ENCODE peak calls at places on chromosome 16, in four cellular contexts. O, G, H and N are unnamed samples.

GRCh38 chr16:72991645-72992044 is 56.3 kb downstream of the ZFHX3 start:
- DNase-seq in O (no peak), G (no peak), H (no peak), N (no peak)

GRCh38 chr16:3137267-3137666 is 2.4 kb downstream of the ZNF213 start:
- DNase-seq in O (no peak), G (peak; percentile 61), H (no peak), N (no peak)

GRCh38 chr16:57480754-57481230 is 5.5 kb downstream of the DOK4 start:
- DNase-seq in O (no peak), G (no peak), H (no peak), N (no peak)

GRCh38 chr16:30335598-30336474 is 19.3 kb downstream of the CD2BP2 start:
- DNase-seq in O (peak; percentile 76), G (peak; percentile 70), H (no peak), N (peak; percentile 25)

GRCh38 chr16:49835116-49835880 is 20.6 kb downstream of the ZNF423 start:
- DNase-seq in O (peak; percentile 60), G (no peak), H (no peak), N (no peak)

GRCh38 chr16:57993452-57993851 is 7.0 kb downstream of the ZNF319 start:
- DNase-seq in O (no peak), G (no peak), H (no peak), N (no peak)

GRCh38 chr16:84041421-84041820 is 1.2 kb downstream of the SLC38A8 start:
- DNase-seq in O (no peak), G (no peak), H (no peak), N (no peak)

GRCh38 chr16:66596986-66597848 is 7.3 kb upstream of the CMTM3 start:
- DNase-seq in O (no peak), G (no peak), H (no peak), N (no peak)

GRCh38 chr16:14101415-14101814 is 30.3 kb downstream of the MRTFB start:
- DNase-seq in O (no peak), G (no peak), H (no peak), N (no peak)

GRCh38 chr16:57798953-57799618 is 3.2 kb downstream of the KIFC3 start:
- DNase-seq in O (no peak), G (no peak), H (no peak), N (no peak)

GRCh38 chr16:50478021-50478772 is 70.0 kb upstream of the NKD1 start:
- DNase-seq in O (no peak), G (peak; percentile 56), H (no peak), N (peak; percentile 1)

DNA sequence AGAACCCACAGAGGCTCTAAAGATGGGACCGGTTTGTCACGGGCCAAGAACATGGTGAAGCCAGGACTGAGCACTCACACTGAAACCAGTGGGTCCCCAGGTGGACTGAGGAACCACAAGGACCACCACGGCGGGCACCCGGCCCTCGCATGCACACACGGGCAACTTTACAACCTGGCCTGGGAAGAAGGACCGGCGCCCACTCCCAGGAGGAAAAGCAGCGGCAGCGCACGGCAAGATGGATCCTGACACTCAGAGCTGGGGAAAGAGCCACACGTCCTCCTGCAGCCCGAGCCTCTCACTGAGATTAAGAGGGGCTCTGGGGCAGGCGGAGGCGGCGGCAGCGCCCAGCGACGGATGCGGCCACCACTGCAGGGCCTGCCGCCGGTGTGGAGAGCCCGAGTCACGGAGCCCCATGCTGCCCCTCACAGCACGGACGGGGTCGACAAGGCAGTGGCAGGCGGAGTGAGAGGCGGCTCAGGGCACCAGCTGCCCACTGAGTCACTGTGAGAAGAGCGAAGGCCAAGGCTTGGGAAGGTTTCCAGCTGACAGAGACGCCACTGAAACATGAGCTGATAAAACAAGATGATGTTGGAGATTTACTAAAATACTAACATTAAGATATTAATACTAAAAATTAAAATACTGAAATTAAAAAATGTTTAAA is 118.3 kb downstream of the ANKRD11 start:
- DNase-seq in O (peak; percentile 74), G (no peak), H (no peak), N (no peak)
- H3K4me1 ChIP-seq in O (peaks cover 84% of the 10 kb centered on the region), G (peaks cover 54% of the 10 kb centered on the region), H (peaks cover 4% of the 10 kb centered on the region), N (peaks cover 19% of the 10 kb centered on the region)

GRCh38 chr16:27449434-27450188 is 47.6 kb downstream of the IL21R start:
- DNase-seq in O (no peak), G (no peak), H (no peak), N (no peak)
- H3K4me3 ChIP-seq in O (no peak overlapping the region), G (no peak overlapping the region), H (no peak overlapping the region), N (no peak overlapping the region)

DNA sequence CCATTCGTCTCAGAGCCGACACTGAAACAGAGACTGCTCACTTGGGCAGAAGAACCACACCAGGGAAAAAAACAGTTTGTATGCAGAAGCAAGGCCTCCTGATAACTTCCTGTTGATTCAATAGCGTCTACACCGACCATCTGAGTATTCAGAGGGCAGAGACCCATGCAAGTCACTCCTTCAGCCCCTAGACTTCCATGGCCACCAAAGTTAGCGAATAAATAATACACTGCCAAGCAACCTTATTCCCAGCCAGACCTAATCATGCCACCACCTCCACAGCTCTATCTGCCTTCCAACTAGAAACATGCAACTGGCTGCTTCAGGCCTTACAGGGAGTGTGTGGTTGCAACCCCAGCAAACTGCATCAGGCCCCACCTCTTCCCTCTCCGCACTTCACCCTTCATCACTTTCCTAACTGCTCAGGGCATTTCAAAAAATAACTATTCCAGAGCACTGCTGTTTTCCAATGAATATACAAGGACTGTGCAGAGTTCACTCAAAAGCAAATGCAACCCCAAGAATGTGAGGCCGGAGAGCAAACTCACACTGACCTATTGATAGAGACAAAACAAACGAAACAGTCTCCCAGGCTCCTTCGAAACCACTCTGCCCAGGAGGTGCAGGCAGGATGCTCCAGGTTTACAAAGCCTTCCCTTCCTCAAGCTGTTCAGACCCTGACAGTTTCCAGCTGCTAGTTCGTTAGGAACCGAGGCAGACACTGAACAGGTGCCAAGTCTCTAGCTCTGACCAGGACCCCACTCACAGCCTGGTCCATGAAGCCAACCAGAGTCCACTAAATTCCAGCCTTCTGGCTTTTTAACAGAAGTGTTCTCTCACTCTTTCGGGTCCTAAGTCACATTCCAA is 3.6 kb downstream of the USP7 start:
- DNase-seq in O (no peak), G (no peak), H (no peak), N (no peak)
- H3K4me1 ChIP-seq in O (peaks cover 69% of the 10 kb centered on the region), G (peaks cover 82% of the 10 kb centered on the region), H (peaks cover 16% of the 10 kb centered on the region), N (peaks cover 71% of the 10 kb centered on the region)

GRCh38 chr16:28936784-28937155 is 5.0 kb downstream of the CD19 start:
- DNase-seq in O (no peak), G (no peak), H (no peak), N (no peak)

GRCh38 chr16:28937222-28937876 is 5.6 kb downstream of the CD19 start:
- DNase-seq in O (no peak), G (no peak), H (no peak), N (no peak)

GRCh38 chr16:28938721-28939120 is 7.0 kb downstream of the CD19 start:
- DNase-seq in O (no peak), G (no peak), H (no peak), N (no peak)

GRCh38 chr16:28935333-28935732 is 3.6 kb downstream of the CD19 start:
- DNase-seq in O (no peak), G (no peak), H (no peak), N (no peak)

GRCh38 chr16:28935924-28936783 is 4.4 kb downstream of the CD19 start:
- DNase-seq in O (peak; percentile 94), G (peak; percentile 82), H (peak; percentile 74), N (peak; percentile 56)
- H3K4me3 ChIP-seq in O (peak overlapping the region; percentile 55), G (no peak overlapping the region), H (peak overlapping the region; percentile 10), N (peak overlapping the region; percentile 4)

GRCh38 chr16:70481929-70482536 is 27.6 kb downstream of the FCSK start:
- DNase-seq in O (no peak), G (no peak), H (no peak), N (peak; percentile 66)

GRCh38 chr16:70478912-70479341 is 24.5 kb downstream of the FCSK start:
- DNase-seq in O (no peak), G (no peak), H (no peak), N (no peak)

GRCh38 chr16:70478169-70478568 is 23.8 kb downstream of the FCSK start:
- DNase-seq in O (no peak), G (no peak), H (no peak), N (no peak)

GRCh38 chr16:70482624-70483023 is 28.2 kb downstream of the FCSK start:
- DNase-seq in O (no peak), G (no peak), H (no peak), N (no peak)

GRCh38 chr16:70480127-70481105 is 26.0 kb downstream of the FCSK start:
- DNase-seq in O (no peak), G (no peak), H (no peak), N (no peak)
- H3K4me1 ChIP-seq in O (peaks cover 19% of the 10 kb centered on the region), G (peaks cover 4% of the 10 kb centered on the region), H (peaks cover 3% of the 10 kb centered on the region), N (peaks cover 12% of the 10 kb centered on the region)

DNA sequence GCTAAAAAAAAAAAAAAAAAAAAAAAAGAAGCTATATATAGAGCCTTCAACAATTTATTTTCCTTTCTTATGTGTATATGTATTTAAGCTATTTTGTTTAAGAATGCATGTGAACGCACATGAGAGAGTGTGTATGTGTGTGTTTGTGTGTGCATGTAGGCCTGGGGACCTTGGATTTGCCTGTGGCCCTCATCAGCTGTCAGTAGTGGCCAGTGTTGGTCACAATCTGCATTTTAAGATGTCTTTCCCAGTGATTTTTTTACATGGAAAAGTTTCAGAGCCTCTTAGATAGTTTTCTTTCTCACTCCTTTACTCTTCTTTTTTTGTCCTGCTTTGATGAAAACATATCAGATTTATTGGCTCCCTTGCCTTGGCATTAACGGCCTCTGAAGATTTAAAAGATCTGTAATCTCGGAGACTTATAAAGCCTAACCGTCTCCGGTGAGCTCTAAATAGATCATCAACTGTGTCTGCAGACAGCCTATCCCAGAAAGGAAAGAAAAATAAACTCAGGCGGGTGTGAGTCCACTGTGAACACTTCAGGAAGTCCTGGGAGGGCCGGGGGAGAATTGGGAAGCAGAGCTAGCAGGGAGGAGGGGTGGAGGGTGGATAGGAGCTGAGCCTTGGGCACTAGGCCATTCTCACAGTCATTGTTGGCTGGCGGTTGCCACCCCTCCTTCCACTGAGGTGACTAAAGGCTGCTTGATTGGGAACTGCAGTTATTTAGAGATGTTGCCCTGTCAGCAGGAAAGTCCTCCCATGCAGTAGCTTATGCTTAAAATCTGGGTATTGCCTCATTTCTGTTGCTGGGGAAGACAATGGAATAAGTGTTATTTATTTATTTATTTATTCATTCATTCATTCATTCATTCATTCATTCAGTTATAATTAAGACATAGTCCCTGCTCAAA is 86.8 kb downstream of the WWP2 start:
- DNase-seq in O (peak; percentile 92), G (peak; percentile 93), H (no peak), N (peak; percentile 80)
- H3K4me3 ChIP-seq in O (peak overlapping the region; percentile 29), G (no peak overlapping the region), H (no peak overlapping the region), N (peak overlapping the region; percentile 62)

GRCh38 chr16:51713502-51713901 is 562.4 kb upstream of the SALL1 start:
- DNase-seq in O (no peak), G (no peak), H (no peak), N (no peak)

GRCh38 chr16:51719376-51719775 is 568.3 kb upstream of the SALL1 start:
- DNase-seq in O (no peak), G (no peak), H (no peak), N (no peak)

GRCh38 chr16:51710930-51711563 is 560.0 kb upstream of the SALL1 start:
- DNase-seq in O (no peak), G (no peak), H (no peak), N (no peak)

DNA sequence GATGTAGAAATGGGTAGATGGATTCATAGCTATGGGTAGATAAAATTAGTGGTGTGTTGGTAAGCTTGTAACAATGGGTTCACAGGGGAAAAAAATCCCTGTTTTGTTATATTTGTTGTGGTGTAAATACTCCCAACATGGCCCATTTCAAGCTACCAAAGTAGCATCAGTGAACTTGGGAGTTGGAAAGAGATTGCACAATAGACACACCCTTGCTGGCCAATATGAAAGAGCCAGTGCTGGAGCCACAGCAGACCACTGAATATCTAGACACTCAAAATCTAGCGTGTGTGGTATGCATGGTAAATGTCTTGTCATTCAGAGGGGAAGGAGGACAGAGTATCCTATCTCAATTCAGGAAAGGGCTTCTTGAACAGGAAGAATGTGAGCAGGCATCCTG is 565.1 kb upstream of the SALL1 start:
- DNase-seq in O (no peak), G (no peak), H (no peak), N (no peak)
- H3K4me1 ChIP-seq in O (no peaks in the 10 kb centered on the region), G (no peaks in the 10 kb centered on the region), H (no peaks in the 10 kb centered on the region), N (no peaks in the 10 kb centered on the region)

GRCh38 chr16:797686-798085 is 2.8 kb downstream of the GNG13 start:
- DNase-seq in O (no peak), G (no peak), H (no peak), N (no peak)
- H3K4me3 ChIP-seq in O (no peak overlapping the region), G (no peak overlapping the region), H (no peak overlapping the region), N (no peak overlapping the region)